ENCODE peak calls at places on chromosome 16, in five cellular contexts. O is OCI-LY7, Z is HL-60, F is GM12865, L is prostate gland. S is an unnamed sample.

GRCh38 chr16:17691621-17692231 is 221.0 kb upstream of the XYLT1 start:
- DNase-seq in O (no peak), Z (no peak), F (no peak), L (no peak), S (no peak)

GRCh38 chr16:15507299-15507958 is 73.0 kb downstream of the BMERB1 start:
- DNase-seq in O (no peak), Z (no peak), F (no peak), L (no peak), S (peak)

GRCh38 chr16:27195941-27196595 is 7.3 kb upstream of the KDM8 start:
- DNase-seq in O (no peak), Z (no peak), F (no peak), L (no peak), S (no peak)

GRCh38 chr16:14043278-14043677 is 27.8 kb upstream of the MRTFB start:
- DNase-seq in O (no peak), Z (no peak), F (no peak), L (no peak), S (no peak)

GRCh38 chr16:82761236-82761635 is 134.5 kb downstream of the CDH13 start:
- DNase-seq in O (no peak), Z (no peak), F (no peak), L (peak), S (peak)

GRCh38 chr16:67862623-67863583 is 9.9 kb upstream of the EDC4 start:
- DNase-seq in O (no peak), Z (no peak), F (no peak), L (no peak), S (peak)

GRCh38 chr16:82900611-82901010 is 273.8 kb downstream of the CDH13 start:
- DNase-seq in O (no peak), Z (no peak), F (no peak), L (no peak), S (no peak)

GRCh38 chr16:10145636-10146035 is 36.6 kb downstream of the GRIN2A start:
- DNase-seq in O (no peak), Z (no peak), F (no peak), L (no peak), S (no peak)

GRCh38 chr16:35296962-35297653 is 1837.7 kb downstream of the TP53TG3F start:
- DNase-seq in O (no peak), Z (no peak), F (no peak), L (no peak), S (no peak)

GRCh38 chr16:11168386-11169065 is 87.5 kb downstream of the SOCS1 start:
- DNase-seq in O (no peak), Z (no peak), F (no peak), L (no peak), S (no peak)

GRCh38 chr16:85436207-85436606 is 176.9 kb upstream of the GSE1 start:
- DNase-seq in O (no peak), Z (no peak), F (no peak), L (no peak), S (no peak)

GRCh38 chr16:88747588-88748301 is 37.3 kb downstream of the PIEZO1 start:
- DNase-seq in O (peak), Z (peak), F (peak), L (no peak), S (no peak)

GRCh38 chr16:49986351-49987124 is 38.5 kb upstream of the CNEP1R1 start:
- DNase-seq in O (no peak), Z (no peak), F (no peak), L (no peak), S (peak)

GRCh38 chr16:6209355-6209930 is 1111.8 kb upstream of the EEF2KMT start:
- DNase-seq in O (no peak), Z (no peak), F (no peak), L (no peak), S (no peak)

DNA sequence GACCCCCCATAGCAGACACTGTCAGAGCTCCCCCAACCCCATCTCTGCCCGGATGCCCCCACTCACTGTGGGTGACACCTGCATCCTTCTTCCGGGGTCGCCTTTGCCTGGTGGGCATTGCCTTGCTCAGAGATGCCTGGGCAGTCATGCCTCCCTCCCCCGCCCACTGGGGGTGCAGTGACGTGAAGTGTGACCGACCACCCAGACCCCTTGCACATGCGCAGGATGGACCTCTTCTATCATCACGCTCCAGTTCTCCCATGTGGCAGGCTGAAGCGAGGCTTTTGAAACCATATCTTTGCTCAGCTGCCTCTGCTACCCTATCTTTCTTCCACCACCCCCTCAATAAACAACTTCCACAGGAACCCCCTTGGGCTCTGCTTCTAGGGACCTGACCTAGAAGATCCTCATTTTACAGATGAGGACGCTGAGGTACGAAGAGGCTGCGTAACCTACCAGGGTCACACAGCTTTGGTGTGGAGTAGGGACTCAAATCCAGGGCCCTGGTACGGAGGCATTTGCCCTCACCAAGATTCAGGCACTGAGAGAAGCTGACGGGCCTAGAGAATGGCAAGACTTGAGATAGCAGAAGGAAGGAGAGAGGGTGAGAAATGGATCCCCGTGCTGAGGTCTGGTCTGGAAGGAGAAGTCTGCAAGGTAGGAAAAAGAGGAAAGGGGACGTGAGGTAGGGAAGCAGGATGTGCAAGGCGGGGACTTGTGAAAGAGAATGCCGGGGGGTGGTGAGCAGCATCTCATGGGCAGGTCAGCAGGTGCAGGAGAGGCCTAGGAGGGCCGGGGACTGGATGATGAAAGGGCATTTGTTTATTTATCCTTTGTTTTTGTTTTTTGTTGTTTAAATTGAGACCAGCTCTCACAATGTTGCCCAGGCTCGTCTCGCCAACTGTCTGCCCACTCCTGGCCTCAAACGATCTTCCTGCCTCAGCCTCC is 14.4 kb downstream of the NLRC5 start:
- DNase-seq in O (peak), Z (no peak), F (peak), L (no peak), S (no peak)
- H3K4me3 ChIP-seq in O (peak), Z (no peak), F (peak), L (no peak), S (no peak)

DNA sequence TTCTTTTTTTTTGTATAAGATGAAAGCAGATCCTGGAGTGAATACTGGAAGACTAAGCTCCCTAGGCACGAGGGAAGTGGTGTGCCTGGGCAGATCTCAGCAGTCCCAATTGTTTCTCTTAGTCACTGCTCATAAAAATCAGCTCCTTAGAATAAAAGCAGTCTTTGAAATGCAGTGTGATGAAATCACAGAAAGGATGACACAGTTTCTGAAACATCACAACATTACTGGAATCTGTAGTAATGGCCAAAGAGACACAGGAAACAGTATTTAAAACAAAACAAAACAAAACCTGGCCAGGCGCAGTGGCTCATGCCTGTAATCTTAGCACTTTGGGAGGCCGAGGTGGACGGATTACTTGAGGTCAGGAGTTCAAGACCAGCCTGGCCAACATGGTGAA is 34.7 kb upstream of the ZFHX3 start:
- DNase-seq in O (no peak), Z (no peak), F (no peak), L (peak), S (peak)
- TF ChIP-seq CTCF in O (no peak), Z (no peak), F (no peak), L (no peak), S (no peak)

DNA sequence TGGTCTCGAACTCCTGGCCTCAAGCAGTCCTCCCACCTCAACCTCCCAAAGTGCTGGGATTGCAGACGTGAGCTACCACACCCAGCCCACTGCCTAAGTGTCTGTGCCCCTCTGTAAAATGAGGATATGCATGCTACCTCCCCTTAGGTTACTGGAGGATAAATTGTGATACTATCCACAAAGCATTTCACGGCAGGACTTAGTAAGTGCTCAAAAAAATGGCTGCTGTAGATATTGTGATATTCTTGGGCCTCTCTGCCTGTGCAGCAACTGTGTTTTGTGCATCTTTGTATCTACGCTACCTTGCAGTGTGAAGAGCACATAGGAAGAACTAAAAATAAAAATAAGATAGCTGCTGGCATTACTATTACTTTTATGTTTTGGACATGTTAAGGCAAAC is 1.9 kb upstream of the CASKIN1 start:
- DNase-seq in O (no peak), Z (no peak), F (no peak), L (no peak), S (no peak)
- H3K4me3 ChIP-seq in O (no peak), Z (no peak), F (no peak), L (no peak), S (no peak)

GRCh38 chr16:20253825-20254224 is 73.5 kb downstream of the GP2 start:
- DNase-seq in O (no peak), Z (no peak), F (no peak), L (no peak), S (no peak)
- TF ChIP-seq CTCF in O (no peak), Z (no peak), F (no peak), L (no peak), S (no peak)

DNA sequence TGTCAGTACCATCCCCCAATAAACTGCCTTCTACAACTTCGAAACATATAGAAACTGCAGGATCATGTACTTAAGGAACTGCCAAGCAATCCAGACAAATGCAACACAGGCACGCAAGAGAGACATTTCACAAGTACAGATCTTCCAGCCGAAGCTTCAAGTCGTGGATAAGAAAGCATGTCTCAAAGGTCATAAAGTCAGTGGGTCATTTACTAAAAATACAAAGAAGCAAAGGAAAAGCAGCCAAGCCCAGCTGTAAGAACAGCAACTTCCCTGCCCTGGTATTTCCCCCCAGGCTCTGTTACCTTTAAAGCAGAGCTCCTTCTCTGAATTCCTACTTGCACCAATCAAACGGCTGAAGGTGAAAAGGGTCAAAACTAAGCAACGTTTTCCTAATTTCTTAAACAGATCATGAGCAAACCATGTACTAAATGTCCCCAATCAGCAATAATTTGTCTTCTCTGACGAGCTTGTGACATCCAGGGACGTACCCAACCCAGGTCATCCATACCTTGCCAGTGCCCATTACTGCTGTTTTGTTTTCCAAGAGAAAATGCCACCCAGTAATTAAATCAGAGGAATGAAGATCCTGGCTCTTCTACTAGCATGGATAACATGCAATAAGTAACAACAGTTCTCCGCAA is 1.7 kb downstream of the AKTIP start:
- DNase-seq in O (no peak), Z (no peak), F (no peak), L (no peak), S (peak)
- H3K4me3 ChIP-seq in O (no peak), Z (peak), F (no peak), L (peak), S (no peak)